ENCODE peak calls at places on chromosomes 4 and X, in five cellular contexts. One of them, this sample, is unnamed.

GRCh38 chrX:11437642-11438379 is 144.6 kb downstream of the AMELX start:
- DNase-seq in neural progenitor cell: no peak
- DNase-seq in ovary: no peak
- DNase-seq in fibroblast of villous mesenchyme: peak; percentile 59
- DNase-seq in adrenal gland: no peak
- DNase-seq in this sample: peak; percentile 84

GRCh38 chr4:41572414-41572986 is 34.5 kb downstream of the LIMCH1 start:
- DNase-seq in neural progenitor cell: no peak
- DNase-seq in ovary: no peak
- DNase-seq in fibroblast of villous mesenchyme: peak; percentile 2
- DNase-seq in adrenal gland: no peak
- DNase-seq in this sample: no peak

GRCh38 chr4:6324999-6325790 is 55.5 kb downstream of the WFS1 start:
- DNase-seq in neural progenitor cell: peak; percentile 50
- DNase-seq in ovary: no peak
- DNase-seq in fibroblast of villous mesenchyme: peak; percentile 27
- DNase-seq in adrenal gland: peak; percentile 47
- DNase-seq in this sample: peak; percentile 12

GRCh38 chrX:9586992-9587392 is 122.1 kb downstream of the TBL1X start:
- DNase-seq in neural progenitor cell: peak; percentile 20
- DNase-seq in ovary: no peak
- DNase-seq in fibroblast of villous mesenchyme: no peak
- DNase-seq in adrenal gland: no peak
- DNase-seq in this sample: no peak

GRCh38 chr4:27055226-27055760 is 194.7 kb downstream of the STIM2 start:
- DNase-seq in neural progenitor cell: no peak
- DNase-seq in ovary: no peak
- DNase-seq in fibroblast of villous mesenchyme: no peak
- DNase-seq in adrenal gland: no peak
- DNase-seq in this sample: no peak

GRCh38 chr4:38489924-38490639 is 173.9 kb upstream of the KLF3 start:
- DNase-seq in neural progenitor cell: peak; percentile 61
- DNase-seq in ovary: no peak
- DNase-seq in fibroblast of villous mesenchyme: peak; percentile 10
- DNase-seq in adrenal gland: peak; percentile 20
- DNase-seq in this sample: peak; percentile 39

GRCh38 chr4:62952366-62952765 is 1456.9 kb downstream of the TECRL start:
- DNase-seq in neural progenitor cell: peak; percentile 58
- DNase-seq in ovary: no peak
- DNase-seq in fibroblast of villous mesenchyme: no peak
- DNase-seq in adrenal gland: no peak
- DNase-seq in this sample: no peak

GRCh38 chrX:47146121-47146935 is 1.3 kb downstream of the RBM10 start:
- DNase-seq in neural progenitor cell: no peak
- DNase-seq in ovary: no peak
- DNase-seq in fibroblast of villous mesenchyme: no peak
- DNase-seq in adrenal gland: no peak
- DNase-seq in this sample: no peak

GRCh38 chrX:17464196-17464595 is 89.2 kb downstream of the NHS start:
- DNase-seq in neural progenitor cell: no peak
- DNase-seq in ovary: no peak
- DNase-seq in fibroblast of villous mesenchyme: peak; percentile 39
- DNase-seq in adrenal gland: no peak
- DNase-seq in this sample: peak; percentile 70

GRCh38 chrX:10387011-10387410 is 230.2 kb downstream of the CLCN4 start:
- DNase-seq in neural progenitor cell: no peak
- DNase-seq in ovary: no peak
- DNase-seq in fibroblast of villous mesenchyme: peak; percentile 62
- DNase-seq in adrenal gland: no peak
- DNase-seq in this sample: no peak

GRCh38 chrX:131394384-131394783 is 105.3 kb upstream of the IGSF1 start:
- DNase-seq in neural progenitor cell: no peak
- DNase-seq in ovary: no peak
- DNase-seq in fibroblast of villous mesenchyme: no peak
- DNase-seq in adrenal gland: no peak
- DNase-seq in this sample: no peak

DNA sequence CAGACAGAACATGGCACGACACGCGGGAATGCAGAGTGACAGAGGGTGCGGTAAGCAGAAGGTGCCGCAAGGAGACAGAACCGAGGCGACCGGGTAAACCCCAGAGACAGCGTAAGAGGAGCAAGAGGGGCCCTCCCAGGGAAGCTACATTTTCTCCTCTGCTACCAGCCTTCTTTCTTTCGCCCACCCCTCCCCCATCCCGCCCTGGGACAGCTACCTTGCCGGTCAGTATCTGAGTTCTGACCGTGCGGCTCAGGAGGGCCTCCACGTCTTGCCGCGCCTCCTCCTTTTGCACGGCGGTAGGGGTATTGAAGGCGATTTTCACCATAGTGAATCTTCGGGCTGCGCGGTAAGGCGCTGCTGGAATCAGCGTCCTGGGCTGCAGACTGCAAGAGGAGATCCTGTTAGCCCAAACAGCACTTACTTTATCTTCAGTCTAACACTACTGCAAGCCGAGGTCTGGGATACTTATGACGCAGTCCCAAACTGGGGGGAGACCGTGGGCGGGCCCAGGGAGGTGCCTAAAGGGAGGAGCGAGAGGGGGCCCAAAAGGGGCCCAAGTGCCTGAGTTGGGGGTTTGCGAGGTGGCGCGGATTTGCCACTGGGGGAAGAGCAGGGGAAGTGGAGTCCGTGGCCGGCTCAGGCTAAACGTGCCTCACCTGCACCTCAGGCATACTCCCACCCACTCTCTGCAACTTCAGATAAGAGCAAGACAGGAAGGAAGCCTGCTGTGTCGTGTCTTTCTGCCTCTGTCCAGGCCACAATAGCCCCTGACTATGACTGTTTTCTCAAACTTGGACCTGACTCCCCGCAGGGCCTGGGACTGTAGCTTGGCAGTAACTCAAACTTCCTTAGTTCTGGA is at the start of gene ITM2A:
- DNase-seq in neural progenitor cell: peak; percentile 58
- DNase-seq in ovary: peak; percentile 68
- DNase-seq in fibroblast of villous mesenchyme: no peak
- DNase-seq in adrenal gland: peak; percentile 17
- DNase-seq in this sample: no peak
- TF ChIP-seq CTCF in neural progenitor cell: peak; percentile 17
- TF ChIP-seq CTCF in ovary: no peak
- TF ChIP-seq CTCF in fibroblast of villous mesenchyme: no peak
- TF ChIP-seq CTCF in adrenal gland: no peak
- TF ChIP-seq CTCF in this sample: no peak

GRCh38 chrX:13165266-13165665 is 120.8 kb upstream of the FAM9C start:
- DNase-seq in neural progenitor cell: no peak
- DNase-seq in ovary: no peak
- DNase-seq in fibroblast of villous mesenchyme: no peak
- DNase-seq in adrenal gland: no peak
- DNase-seq in this sample: no peak
- H3K4me3 ChIP-seq in neural progenitor cell: no peak overlapping the region
- H3K4me3 ChIP-seq in ovary: no peak overlapping the region
- H3K4me3 ChIP-seq in fibroblast of villous mesenchyme: no peak overlapping the region
- H3K4me3 ChIP-seq in adrenal gland: no peak overlapping the region
- H3K4me3 ChIP-seq in this sample: no peak overlapping the region

GRCh38 chr4:137531121-137531520 is 1.2 kb downstream of the PCDH18 start:
- DNase-seq in neural progenitor cell: peak; percentile 30
- DNase-seq in ovary: peak; percentile 35
- DNase-seq in fibroblast of villous mesenchyme: peak; percentile 67
- DNase-seq in adrenal gland: no peak
- DNase-seq in this sample: peak; percentile 68
- TF ChIP-seq CTCF in neural progenitor cell: peak; percentile 62
- TF ChIP-seq CTCF in ovary: peak; percentile 41
- TF ChIP-seq CTCF in fibroblast of villous mesenchyme: peak; percentile 46
- TF ChIP-seq CTCF in adrenal gland: no peak
- TF ChIP-seq CTCF in this sample: peak; percentile 72

DNA sequence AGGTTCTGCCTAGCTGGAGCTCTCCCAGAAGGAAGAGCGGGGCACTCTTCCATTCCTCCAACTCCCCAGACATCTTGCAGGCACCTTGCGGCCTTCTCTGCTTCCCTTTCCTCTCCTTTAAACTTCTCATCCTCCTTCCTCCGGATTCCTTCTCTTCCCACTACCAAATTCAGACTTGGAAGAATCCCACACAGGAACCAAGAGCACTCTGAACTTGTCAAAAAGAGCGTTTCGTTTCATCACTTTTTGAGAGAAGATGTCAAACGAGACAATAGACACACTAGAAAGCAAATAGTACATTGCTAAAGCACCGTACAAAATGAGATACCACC is 512 bp upstream of the UCP1 start:
- DNase-seq in neural progenitor cell: no peak
- DNase-seq in ovary: no peak
- DNase-seq in fibroblast of villous mesenchyme: no peak
- DNase-seq in adrenal gland: no peak
- DNase-seq in this sample: no peak
- H3K4me3 ChIP-seq in neural progenitor cell: peak overlapping the region; percentile 50
- H3K4me3 ChIP-seq in ovary: peak overlapping the region; percentile 39
- H3K4me3 ChIP-seq in fibroblast of villous mesenchyme: no peak overlapping the region
- H3K4me3 ChIP-seq in adrenal gland: peak overlapping the region; percentile 60
- H3K4me3 ChIP-seq in this sample: no peak overlapping the region

GRCh38 chr4:78592104-78592783 is 40.7 kb downstream of the ANXA3 start:
- DNase-seq in neural progenitor cell: peak; percentile 19
- DNase-seq in ovary: no peak
- DNase-seq in fibroblast of villous mesenchyme: no peak
- DNase-seq in adrenal gland: no peak
- DNase-seq in this sample: no peak
- TF ChIP-seq CTCF in neural progenitor cell: peak; percentile 55
- TF ChIP-seq CTCF in ovary: no peak
- TF ChIP-seq CTCF in fibroblast of villous mesenchyme: peak; percentile 36
- TF ChIP-seq CTCF in adrenal gland: no peak
- TF ChIP-seq CTCF in this sample: no peak

GRCh38 chr4:89137231-89137630 is 25.9 kb downstream of the TIGD2 start:
- DNase-seq in neural progenitor cell: no peak
- DNase-seq in ovary: no peak
- DNase-seq in fibroblast of villous mesenchyme: no peak
- DNase-seq in adrenal gland: no peak
- DNase-seq in this sample: no peak

GRCh38 chr4:89140168-89140759 is 28.9 kb downstream of the TIGD2 start:
- DNase-seq in neural progenitor cell: no peak
- DNase-seq in ovary: no peak
- DNase-seq in fibroblast of villous mesenchyme: no peak
- DNase-seq in adrenal gland: peak; percentile 61
- DNase-seq in this sample: no peak

GRCh38 chr4:89137695-89138094 is 26.4 kb downstream of the TIGD2 start:
- DNase-seq in neural progenitor cell: no peak
- DNase-seq in ovary: no peak
- DNase-seq in fibroblast of villous mesenchyme: no peak
- DNase-seq in adrenal gland: no peak
- DNase-seq in this sample: no peak

GRCh38 chr4:89136525-89136924 is 25.2 kb downstream of the TIGD2 start:
- DNase-seq in neural progenitor cell: no peak
- DNase-seq in ovary: no peak
- DNase-seq in fibroblast of villous mesenchyme: peak; percentile 77
- DNase-seq in adrenal gland: no peak
- DNase-seq in this sample: no peak

DNA sequence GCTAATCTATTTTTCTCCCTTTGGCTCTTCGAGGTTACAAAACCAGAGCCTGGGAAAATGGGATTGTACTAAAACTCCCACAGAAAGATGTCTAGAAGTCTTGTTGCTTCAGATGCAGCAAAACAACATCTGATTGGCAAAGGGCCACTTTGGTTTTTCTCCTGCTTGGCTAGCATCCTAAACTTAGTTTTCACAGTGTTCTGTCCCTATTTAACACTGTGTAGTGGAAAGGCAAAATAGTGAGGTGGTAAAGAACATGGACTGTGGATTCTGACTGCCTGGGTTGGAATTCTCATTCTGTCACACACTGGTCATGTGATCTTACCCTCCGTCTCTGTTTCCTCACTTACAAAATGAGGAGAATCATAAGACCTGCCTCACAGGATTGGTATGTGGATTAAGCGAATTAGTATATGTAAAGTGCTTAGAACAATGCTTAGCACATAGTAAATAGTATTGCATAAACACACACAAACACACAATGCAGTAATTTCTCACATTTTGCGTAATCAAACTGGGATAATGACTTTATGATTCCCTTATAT is 23.5 kb downstream of the TIGD2 start:
- DNase-seq in neural progenitor cell: no peak
- DNase-seq in ovary: no peak
- DNase-seq in fibroblast of villous mesenchyme: peak; percentile 95
- DNase-seq in adrenal gland: no peak
- DNase-seq in this sample: peak; percentile 89
- H3K4me3 ChIP-seq in neural progenitor cell: no peak overlapping the region
- H3K4me3 ChIP-seq in ovary: no peak overlapping the region
- H3K4me3 ChIP-seq in fibroblast of villous mesenchyme: no peak overlapping the region
- H3K4me3 ChIP-seq in adrenal gland: no peak overlapping the region
- H3K4me3 ChIP-seq in this sample: no peak overlapping the region

DNA sequence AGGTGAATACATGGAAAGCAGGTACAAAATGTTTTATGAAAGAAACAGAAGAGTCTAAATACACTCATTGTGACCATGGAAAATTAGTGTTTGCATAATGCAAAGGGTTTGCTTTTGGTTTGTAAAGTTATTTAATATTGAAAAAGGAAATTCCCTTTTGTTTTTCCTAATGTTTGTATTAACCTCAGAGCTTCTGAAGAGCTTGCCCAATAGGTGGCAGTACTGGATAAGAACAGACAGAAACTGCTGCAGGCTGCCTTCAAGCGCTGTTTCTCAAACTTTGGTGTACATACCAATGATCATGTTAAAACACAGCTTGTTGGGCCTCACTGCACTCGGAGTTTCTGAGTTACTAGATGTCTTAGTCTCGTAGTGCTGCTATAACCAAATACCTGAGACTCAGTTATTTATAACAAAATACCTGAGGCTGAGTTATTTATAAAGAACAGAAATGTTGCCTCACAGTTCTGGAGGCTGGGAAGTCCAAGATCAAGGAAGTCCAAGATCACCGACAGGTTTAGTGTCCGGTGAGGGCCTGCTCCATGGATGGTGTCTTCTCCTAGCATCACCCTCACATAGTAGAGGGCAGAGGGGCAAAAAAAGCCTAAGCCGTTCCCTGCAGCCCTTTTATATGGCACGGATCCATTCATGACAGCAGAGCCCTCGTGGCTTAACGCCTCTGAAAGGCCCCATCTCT is 54.2 kb downstream of the SUPT20HL2 start:
- DNase-seq in neural progenitor cell: peak; percentile 79
- DNase-seq in ovary: peak; percentile 44
- DNase-seq in fibroblast of villous mesenchyme: peak; percentile 76
- DNase-seq in adrenal gland: peak; percentile 43
- DNase-seq in this sample: peak; percentile 74
- TF ChIP-seq CTCF in neural progenitor cell: peak; percentile 80
- TF ChIP-seq CTCF in ovary: peak; percentile 51
- TF ChIP-seq CTCF in fibroblast of villous mesenchyme: peak; percentile 62
- TF ChIP-seq CTCF in adrenal gland: peak; percentile 35
- TF ChIP-seq CTCF in this sample: peak; percentile 73

GRCh38 chrX:153828723-153829548 is 1.4 kb downstream of the PDZD4 start:
- DNase-seq in neural progenitor cell: peak; percentile 76
- DNase-seq in ovary: no peak
- DNase-seq in fibroblast of villous mesenchyme: no peak
- DNase-seq in adrenal gland: no peak
- DNase-seq in this sample: peak; percentile 1
- H3K4me3 ChIP-seq in neural progenitor cell: peak overlapping the region; percentile 51
- H3K4me3 ChIP-seq in ovary: peak overlapping the region; percentile 28
- H3K4me3 ChIP-seq in fibroblast of villous mesenchyme: no peak overlapping the region
- H3K4me3 ChIP-seq in adrenal gland: no peak overlapping the region
- H3K4me3 ChIP-seq in this sample: no peak overlapping the region

DNA sequence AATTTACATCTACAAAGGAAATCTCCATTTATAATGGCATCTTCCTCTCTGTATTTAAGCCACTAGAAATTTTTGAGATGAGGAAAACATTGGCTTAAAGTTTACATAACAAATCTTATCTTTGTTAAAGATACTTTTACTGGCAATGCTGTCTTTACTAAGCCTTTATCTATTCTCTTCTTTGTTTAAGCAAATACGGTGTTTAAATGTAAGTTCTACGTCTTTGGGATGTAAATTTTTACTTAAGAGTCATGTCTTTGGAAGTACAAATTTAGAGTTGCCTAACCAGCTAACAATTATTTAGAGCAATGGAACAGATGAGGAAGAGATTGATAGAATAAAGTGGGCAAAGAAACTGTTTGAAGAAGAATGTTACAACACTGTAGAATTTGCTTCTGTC is 1024.0 kb upstream of the PCDH10 start:
- DNase-seq in neural progenitor cell: no peak
- DNase-seq in ovary: no peak
- DNase-seq in fibroblast of villous mesenchyme: no peak
- DNase-seq in adrenal gland: no peak
- DNase-seq in this sample: no peak
- TF ChIP-seq CTCF in neural progenitor cell: no peak
- TF ChIP-seq CTCF in ovary: no peak
- TF ChIP-seq CTCF in fibroblast of villous mesenchyme: no peak
- TF ChIP-seq CTCF in adrenal gland: no peak
- TF ChIP-seq CTCF in this sample: no peak